ENCODE peak calls at places on chromosomes 4 and X, in nine cellular contexts. S is GM03348, O is neural progenitor cell, P is WTC11, Q is left ventricle myocardium superior, V is GDM1, J is naive B cell, H is pancreas, N is GM04504. F is an unnamed sample.

GRCh38 chr4:137509855-137510282 is 22.4 kb downstream of the PCDH18 start:
- DNase-seq in S (no peak), O (no peak), P (no peak), Q (no peak), V (no peak), J (no peak), H (no peak), N (no peak), F (peak)

GRCh38 chr4:85724801-85725548 is 250.0 kb downstream of the ARHGAP24 start:
- DNase-seq in S (no peak), O (no peak), P (no peak), Q (no peak), V (no peak), J (no peak), H (no peak), N (no peak), F (no peak)

GRCh38 chr4:121726642-121727268 is 30.0 kb upstream of the ANXA5 start:
- DNase-seq in S (peak), O (peak), P (no peak), Q (no peak), V (peak), J (peak), H (no peak), N (peak), F (peak)

GRCh38 chr4:1462009-1462767 is 55.9 kb upstream of the NKX1-1 start:
- DNase-seq in S (peak), O (no peak), P (no peak), Q (no peak), V (no peak), J (no peak), H (peak), N (no peak), F (no peak)

GRCh38 chr4:55291227-55291629 is 54.8 kb upstream of the SRD5A3 start:
- DNase-seq in S (peak), O (no peak), P (no peak), Q (peak), V (no peak), J (no peak), H (no peak), N (no peak), F (no peak)

GRCh38 chr4:156931267-156931666 is 40.3 kb downstream of the PDGFC start:
- DNase-seq in S (peak), O (no peak), P (no peak), Q (no peak), V (no peak), J (no peak), H (no peak), N (peak), F (peak)

GRCh38 chr4:134313591-134313990 is 112.0 kb upstream of the PABPC4L start:
- DNase-seq in S (no peak), O (no peak), P (no peak), Q (no peak), V (no peak), J (no peak), H (no peak), N (no peak), F (no peak)

GRCh38 chr4:127606823-127607222 is 25.9 kb upstream of the INTU start:
- DNase-seq in S (no peak), O (no peak), P (no peak), Q (no peak), V (no peak), J (no peak), H (no peak), N (no peak), F (no peak)

GRCh38 chrX:24110049-24110448 is 39.5 kb upstream of the ZFX start:
- DNase-seq in S (no peak), O (no peak), P (no peak), Q (peak), V (no peak), J (no peak), H (no peak), N (no peak), F (no peak)

GRCh38 chr4:40234519-40235039 is 37.7 kb downstream of the RHOH start:
- DNase-seq in S (no peak), O (no peak), P (no peak), Q (no peak), V (no peak), J (no peak), H (no peak), N (no peak), F (no peak)

GRCh38 chrX:120015145-120016067 is 62.1 kb downstream of the RHOXF2B start:
- DNase-seq in S (no peak), O (peak), P (no peak), Q (no peak), V (no peak), J (no peak), H (peak), N (no peak), F (no peak)

GRCh38 chrX:54808109-54808604 is 612 bp downstream of the MAGED2 start:
- DNase-seq in S (peak), O (peak), P (peak), Q (peak), V (no peak), J (no peak), H (peak), N (peak), F (peak)

GRCh38 chrX:97616883-97617510 is 733.3 kb downstream of the RPA4 start:
- DNase-seq in S (peak), O (no peak), P (no peak), Q (no peak), V (no peak), J (no peak), H (no peak), N (peak), F (no peak)

GRCh38 chrX:17022205-17022604 is 75.7 kb downstream of the REPS2 start:
- DNase-seq in S (peak), O (no peak), P (no peak), Q (no peak), V (no peak), J (no peak), H (no peak), N (peak), F (no peak)

GRCh38 chrX:31117195-31117594 is 45.4 kb upstream of the FTHL17 start:
- DNase-seq in S (no peak), O (no peak), P (no peak), Q (no peak), V (no peak), J (no peak), H (no peak), N (no peak), F (no peak)